ENCODE peak calls at places on chromosome 17, in six cellular contexts. S is cardiac fibroblast, O is psoas muscle, A is thyroid gland, Y is ascending aorta, X is fibroblast of the aortic adventitia. U is an unnamed sample.

GRCh38 chr17:77834170-77835115 is 124.1 kb upstream of the TNRC6C start:
- DNase-seq in A (peak), X (peak), S (peak), Y (peak), O (peak), U (peak)

GRCh38 chr17:41907633-41908539 is 10.9 kb downstream of the ACLY start:
- DNase-seq in A (no peak), O (no peak), X (no peak), Y (no peak), S (peak), U (no peak)

GRCh38 chr17:29246638-29247037 is at the start of gene CRYBA1:
- DNase-seq in S (no peak), O (no peak), X (no peak), Y (no peak), A (no peak), U (no peak)

GRCh38 chr17:2101448-2102257 is 46.8 kb downstream of the HIC1 start:
- DNase-seq in S (no peak), A (peak), X (no peak), Y (no peak), O (peak), U (no peak)

GRCh38 chr17:8359769-8360168 is 16.7 kb downstream of the KRABD2 start:
- DNase-seq in X (peak), Y (no peak), S (peak), A (no peak), O (no peak), U (peak)

GRCh38 chr17:41624208-41625101 is at the start of gene KRT17:
- DNase-seq in O (no peak), S (no peak), Y (no peak), X (no peak), A (no peak), U (peak)

GRCh38 chr17:58156839-58157803 is 8.9 kb downstream of the OR4D1 start:
- DNase-seq in O (peak), X (no peak), A (peak), Y (no peak), S (peak), U (no peak)

GRCh38 chr17:76124582-76125390 is 16.3 kb downstream of the FOXJ1 start:
- DNase-seq in Y (no peak), A (no peak), S (peak), X (no peak), O (no peak), U (peak)

GRCh38 chr17:9206989-9207317 is 185.6 kb downstream of the NTN1 start:
- DNase-seq in A (no peak), Y (no peak), O (no peak), X (no peak), S (no peak), U (no peak)

GRCh38 chr17:62869885-62870580 is 61.9 kb upstream of the MARCHF10 start:
- DNase-seq in O (no peak), S (peak), X (peak), Y (no peak), A (no peak), U (peak)

GRCh38 chr17:38464723-38465419 is 36.6 kb downstream of the ARHGAP23 start:
- DNase-seq in Y (peak), S (peak), O (peak), X (peak), A (peak), U (peak)

GRCh38 chr17:76353004-76353598 is 615 bp downstream of the PRPSAP1 start:
- DNase-seq in A (peak), X (no peak), O (peak), S (no peak), Y (no peak), U (no peak)

GRCh38 chr17:11554042-11554441 is 44.2 kb upstream of the DNAH9 start:
- DNase-seq in A (peak), S (no peak), Y (no peak), O (no peak), X (no peak), U (no peak)

GRCh38 chr17:36144014-36144413 is 32.4 kb downstream of the TBC1D3B start:
- DNase-seq in Y (no peak), O (no peak), X (no peak), S (no peak), A (no peak), U (no peak)

GRCh38 chr17:49369760-49370159 is 7.7 kb upstream of the ZNF652 start:
- DNase-seq in X (no peak), Y (no peak), A (no peak), O (no peak), S (no peak), U (no peak)

GRCh38 chr17:28871056-28871579 is 16.3 kb downstream of the ERAL1 start:
- DNase-seq in A (no peak), Y (no peak), X (no peak), O (no peak), S (no peak), U (no peak)

GRCh38 chr17:44438634-44439033 is 49.2 kb upstream of the ITGA2B start:
- DNase-seq in Y (no peak), A (peak), S (peak), O (peak), X (no peak), U (no peak)

GRCh38 chr17:51559778-51560177 is 299.4 kb downstream of the UTP18 start:
- DNase-seq in Y (no peak), A (no peak), S (no peak), X (no peak), O (no peak), U (no peak)

GRCh38 chr17:78716814-78717393 is 65.2 kb downstream of the CYTH1 start:
- DNase-seq in S (peak), A (peak), Y (peak), O (peak), X (peak), U (peak)

GRCh38 chr17:58626905-58627304 is 64.9 kb downstream of the TEX14 start:
- DNase-seq in O (no peak), X (no peak), Y (no peak), S (no peak), A (no peak), U (no peak)

GRCh38 chr17:31915456-31916100 is 14.1 kb upstream of the UTP6 start:
- DNase-seq in S (peak), Y (peak), O (no peak), X (peak), A (no peak), U (no peak)

GRCh38 chr17:44797809-44798208 is 32.3 kb downstream of the GJC1 start:
- DNase-seq in X (no peak), Y (no peak), O (no peak), A (no peak), S (peak), U (no peak)

GRCh38 chr17:49566668-49567071 is 9.0 kb upstream of the NXPH3 start:
- DNase-seq in O (peak), A (no peak), X (no peak), S (no peak), Y (peak), U (no peak)

GRCh38 chr17:42767512-42767911 is 5.7 kb upstream of the VPS25 start:
- DNase-seq in Y (no peak), X (no peak), O (no peak), S (peak), A (no peak), U (no peak)

GRCh38 chr17:12726131-12726530 is 60.4 kb downstream of the MYOCD start:
- DNase-seq in S (no peak), A (no peak), Y (no peak), X (no peak), O (no peak), U (no peak)

GRCh38 chr17:41415833-41416335 is 8.5 kb downstream of the KRT37 start:
- DNase-seq in Y (no peak), X (peak), S (peak), O (no peak), A (peak), U (no peak)

GRCh38 chr17:57629886-57630285 is 115.2 kb downstream of the CCDC182 start:
- DNase-seq in S (no peak), X (no peak), O (peak), A (no peak), Y (no peak), U (no peak)

GRCh38 chr17:77409282-77410161 is 268.8 kb downstream of the SEC14L1 start:
- DNase-seq in A (peak), Y (peak), S (peak), O (peak), X (peak), U (no peak)

GRCh38 chr17:13030459-13031305 is 12.9 kb upstream of the ELAC2 start:
- DNase-seq in O (no peak), Y (peak), X (peak), A (peak), S (peak), U (peak)

GRCh38 chr17:80528521-80528920 is 16.1 kb upstream of the RPTOR start:
- DNase-seq in Y (no peak), O (no peak), X (no peak), S (no peak), A (no peak), U (no peak)

GRCh38 chr17:80529104-80529903 is 15.3 kb upstream of the RPTOR start:
- DNase-seq in A (no peak), X (no peak), S (no peak), O (peak), Y (no peak), U (no peak)

GRCh38 chr17:80524150-80524712 is 20.4 kb upstream of the RPTOR start:
- DNase-seq in S (no peak), A (no peak), X (peak), O (no peak), Y (no peak), U (no peak)

GRCh38 chr17:80527016-80527645 is 17.5 kb upstream of the RPTOR start:
- DNase-seq in A (no peak), Y (no peak), S (peak), X (no peak), O (no peak), U (no peak)

DNA sequence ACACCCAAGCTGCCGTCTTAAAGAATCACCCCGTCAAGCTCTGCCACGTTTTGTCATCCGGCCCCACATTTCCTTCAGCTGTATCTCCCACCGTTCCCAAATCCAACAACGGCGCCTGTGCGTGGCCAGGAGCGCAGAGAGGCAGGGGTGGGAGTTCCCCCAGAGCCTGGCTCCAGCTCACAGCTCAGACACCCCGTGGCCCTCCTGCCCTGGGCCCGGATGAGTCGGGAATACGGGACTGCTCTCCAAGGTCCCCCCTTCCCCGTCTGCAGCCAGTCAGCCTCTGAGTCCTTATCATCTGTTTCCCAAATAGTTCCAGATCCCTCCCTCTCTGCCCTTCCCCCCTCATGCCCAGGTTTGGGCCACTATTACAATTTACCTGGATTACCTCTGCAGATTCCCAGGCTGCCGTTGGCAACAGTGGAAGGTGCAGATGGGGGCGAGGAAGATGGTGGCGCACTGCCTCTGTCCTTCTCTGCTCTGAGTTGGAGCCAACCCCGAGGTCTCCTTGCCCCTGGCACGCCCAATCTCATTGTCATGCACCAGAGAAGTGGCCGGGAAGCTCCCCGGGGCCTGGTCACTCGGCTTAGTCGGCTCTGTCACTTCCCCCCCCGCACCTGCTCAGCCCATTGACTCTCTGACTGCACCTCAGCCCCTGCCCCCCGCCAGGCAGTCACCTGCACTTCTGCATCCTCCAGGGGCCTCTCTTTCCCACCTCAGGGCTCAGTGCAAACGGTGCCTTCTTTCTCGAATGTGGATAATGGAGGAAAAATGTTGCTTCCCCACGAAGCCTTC is 18.3 kb upstream of the RPTOR start:
- DNase-seq in S (no peak), Y (no peak), A (no peak), O (no peak), X (no peak), U (no peak)
- H3K4me3 ChIP-seq in S (no peak), Y (no peak), A (no peak), O (no peak), X (no peak), U (no peak)

GRCh38 chr17:15261063-15261817 is 3.9 kb downstream of the PMP22 start:
- DNase-seq in Y (peak), A (peak), X (peak), O (peak), S (peak), U (peak)
- TF ChIP-seq CTCF in Y (no peak), A (no peak), X (peak), O (no peak), S (peak), U (no peak)

GRCh38 chr17:73198201-73198929 is 5.5 kb downstream of the COG1 start:
- DNase-seq in A (no peak), X (no peak), S (no peak), Y (no peak), O (no peak), U (no peak)
- H3K4me3 ChIP-seq in A (no peak), X (no peak), S (no peak), Y (no peak), O (no peak), U (no peak)

GRCh38 chr17:40061532-40062038 is 1.2 kb upstream of the THRA start:
- DNase-seq in A (no peak), O (no peak), S (no peak), X (no peak), Y (no peak), U (no peak)

GRCh38 chr17:40060887-40061480 is 1.8 kb upstream of the THRA start:
- DNase-seq in Y (no peak), S (no peak), X (no peak), A (no peak), O (no peak), U (no peak)

GRCh38 chr17:40063915-40064531 is 1.3 kb downstream of the THRA start:
- DNase-seq in Y (no peak), A (peak), X (no peak), O (no peak), S (no peak), U (no peak)

GRCh38 chr17:40063034-40063765 is 435 bp downstream of the THRA start:
- DNase-seq in A (peak), Y (no peak), O (peak), S (peak), X (no peak), U (no peak)

DNA sequence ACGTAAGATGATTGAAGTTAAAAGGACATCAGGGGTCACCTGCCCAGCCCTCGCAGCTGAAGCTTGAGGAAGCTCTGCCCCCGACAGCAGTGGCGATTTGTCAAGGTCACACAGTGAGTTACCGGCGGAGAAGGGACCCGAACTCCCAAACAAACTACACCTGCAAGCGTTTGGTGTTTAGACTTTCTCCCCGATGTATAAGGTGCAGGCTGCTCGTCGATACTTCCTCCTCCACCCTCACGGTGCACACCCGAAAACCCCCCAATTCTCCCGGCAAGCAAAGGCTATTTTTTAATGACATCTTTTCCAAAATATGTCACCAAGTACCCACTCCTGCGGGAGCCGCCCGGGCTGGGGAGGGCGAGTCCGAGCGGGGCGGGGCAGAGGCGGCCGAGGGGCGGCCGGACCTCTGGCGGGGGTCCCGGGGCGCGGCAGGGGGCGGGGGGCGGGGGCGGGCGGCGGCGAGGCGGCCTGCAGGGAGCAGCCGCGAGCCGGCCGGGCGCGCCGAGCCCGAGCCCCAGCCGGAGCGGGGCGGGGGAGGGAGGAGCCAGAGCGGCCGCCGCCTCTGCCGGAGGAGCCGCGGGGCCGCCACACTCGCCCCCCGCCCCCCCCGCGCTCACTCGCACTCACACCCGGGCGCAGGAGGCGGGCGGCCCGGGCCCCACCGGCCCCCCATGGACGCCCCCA is at the start of gene THRA:
- DNase-seq in Y (peak), O (peak), S (peak), A (peak), X (no peak), U (peak)
- TF ChIP-seq CTCF in Y (no peak), O (peak), S (no peak), A (no peak), X (peak), U (no peak)

GRCh38 chr17:82370471-82371332 is 863 bp upstream of the UTS2R start:
- DNase-seq in A (no peak), O (peak), S (no peak), Y (no peak), X (peak), U (no peak)
- H3K4me3 ChIP-seq in A (no peak), O (peak), S (peak), Y (peak), X (peak), U (peak)

GRCh38 chr17:64128787-64129514 is 993 bp downstream of the ERN1 start:
- DNase-seq in S (peak), A (peak), O (no peak), X (peak), Y (no peak), U (peak)

GRCh38 chr17:64129515-64129764 is 504 bp downstream of the ERN1 start:
- DNase-seq in Y (no peak), X (no peak), S (no peak), O (no peak), A (no peak), U (no peak)

GRCh38 chr17:64129765-64130558 is at the start of gene ERN1:
- DNase-seq in Y (peak), S (peak), X (peak), O (peak), A (peak), U (peak)

GRCh38 chr17:64131606-64132270 is 1.8 kb upstream of the ERN1 start:
- DNase-seq in A (no peak), Y (no peak), X (no peak), S (no peak), O (no peak), U (no peak)

GRCh38 chr17:64130559-64131001 is 636 bp upstream of the ERN1 start:
- DNase-seq in S (peak), X (peak), Y (peak), O (no peak), A (no peak), U (no peak)
- TF ChIP-seq CTCF in S (peak), X (no peak), Y (no peak), O (no peak), A (no peak), U (no peak)

GRCh38 chr17:74259667-74260524 is 14.1 kb upstream of the DNAI2 start:
- DNase-seq in S (no peak), X (no peak), Y (no peak), O (no peak), A (no peak), U (peak)
- H3K4me3 ChIP-seq in S (no peak), X (no peak), Y (no peak), O (no peak), A (no peak), U (no peak)

GRCh38 chr17:19720210-19720475 is 3.8 kb upstream of the SLC47A2 start:
- DNase-seq in O (no peak), S (no peak), A (no peak), Y (no peak), X (no peak), U (no peak)

GRCh38 chr17:19718041-19718612 is 1.7 kb upstream of the SLC47A2 start:
- DNase-seq in X (no peak), S (no peak), O (no peak), A (no peak), Y (no peak), U (no peak)

GRCh38 chr17:19719365-19720209 is 3.2 kb upstream of the SLC47A2 start:
- DNase-seq in O (peak), A (no peak), X (no peak), S (no peak), Y (no peak), U (no peak)

GRCh38 chr17:19717411-19717908 is 1.1 kb upstream of the SLC47A2 start:
- DNase-seq in X (no peak), Y (no peak), O (no peak), A (peak), S (no peak), U (no peak)

DNA sequence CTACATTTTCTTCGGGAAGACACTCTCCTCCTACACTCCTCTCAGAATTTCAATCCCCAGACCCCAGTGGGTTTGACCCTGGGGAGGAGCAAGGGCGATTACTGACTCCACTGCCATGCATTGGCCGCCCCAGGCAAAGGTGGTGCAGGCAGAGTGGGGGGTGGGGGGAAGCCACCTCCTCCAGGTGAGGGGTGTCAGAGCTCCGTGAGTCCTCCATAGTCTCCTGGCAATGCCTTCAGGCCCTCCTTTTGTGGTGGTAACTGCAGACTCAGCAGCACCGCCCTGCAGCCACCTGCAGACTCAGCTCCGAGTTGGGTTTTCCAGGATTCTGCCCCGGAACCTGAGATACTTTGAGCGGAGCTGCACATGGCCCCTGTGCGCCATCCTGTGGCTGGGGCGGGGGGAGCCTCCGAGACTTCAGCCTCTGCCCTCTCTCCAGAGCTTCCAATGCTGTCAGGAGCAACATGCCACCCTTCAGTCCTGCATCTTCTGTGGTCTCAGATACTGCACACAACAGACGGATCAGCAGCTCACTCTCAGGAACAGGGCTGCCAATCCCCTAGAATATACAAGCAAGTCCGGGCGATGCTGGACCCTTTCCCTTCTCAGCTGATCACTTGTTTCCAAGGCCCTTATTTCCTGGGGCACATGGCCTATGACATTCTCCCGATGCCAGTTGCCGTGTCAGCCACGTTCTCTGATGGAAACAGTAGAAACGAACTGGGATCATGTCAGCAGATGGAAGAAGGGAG is 2.4 kb upstream of the SLC47A2 start:
- DNase-seq in A (no peak), S (no peak), Y (no peak), X (no peak), O (peak), U (no peak)
- TF ChIP-seq CTCF in A (no peak), S (no peak), Y (no peak), X (no peak), O (peak), U (peak)